ENCODE peak calls at places on chromosomes 3 and 15, in five cellular contexts. Z, E, X, T and S are unnamed samples.

GRCh38 chr15:30929064-30929669 is 25.5 kb downstream of the FAN1 start:
- DNase-seq in E (no peak), T (peak), Z (no peak), X (no peak), S (no peak)

GRCh38 chr3:72162649-72163184 is 377.8 kb upstream of the PROK2 start:
- DNase-seq in Z (no peak), X (no peak), E (no peak), T (no peak), S (no peak)

GRCh38 chr3:10783360-10784346 is 32.4 kb upstream of the SLC6A11 start:
- DNase-seq in Z (no peak), T (peak), E (no peak), X (no peak), S (peak)

GRCh38 chr3:26637698-26638097 is 15.1 kb downstream of the LRRC3B start:
- DNase-seq in T (no peak), E (no peak), Z (no peak), X (no peak), S (no peak)

GRCh38 chr3:153103406-153103945 is 58.5 kb upstream of the RAP2B start:
- DNase-seq in T (no peak), E (no peak), X (no peak), Z (no peak), S (no peak)

GRCh38 chr3:170367797-170368196 is 10.3 kb downstream of the SKIL start:
- DNase-seq in X (no peak), E (no peak), Z (no peak), T (no peak), S (no peak)

GRCh38 chr3:79651536-79652065 is 116.2 kb downstream of the ROBO1 start:
- DNase-seq in T (peak), E (no peak), X (no peak), Z (no peak), S (no peak)

GRCh38 chr3:169278092-169278491 is 385.4 kb downstream of the MECOM start:
- DNase-seq in E (no peak), T (no peak), Z (no peak), X (no peak), S (no peak)

GRCh38 chr3:99172736-99173657 is 271.5 kb upstream of the DCBLD2 start:
- DNase-seq in Z (peak), E (no peak), X (no peak), T (peak), S (peak)

GRCh38 chr3:23304424-23304823 is 101.3 kb downstream of the UBE2E2 start:
- DNase-seq in E (no peak), X (no peak), T (no peak), Z (no peak), S (no peak)

GRCh38 chr15:28191832-28192231 is 92.7 kb upstream of the OCA2 start:
- DNase-seq in Z (no peak), T (peak), X (no peak), E (no peak), S (peak)

GRCh38 chr3:196611761-196612483 is 27.6 kb upstream of the NRROS start:
- DNase-seq in E (no peak), Z (no peak), X (no peak), T (no peak), S (no peak)

GRCh38 chr15:64740361-64741170 is 34.8 kb downstream of the RBPMS2 start:
- DNase-seq in X (no peak), E (no peak), T (peak), Z (no peak), S (no peak)

GRCh38 chr3:195204360-195205166 is 66.4 kb downstream of the XXYLT1 start:
- DNase-seq in T (no peak), E (peak), Z (no peak), X (no peak), S (no peak)

GRCh38 chr15:65248506-65248905 is 37.2 kb upstream of the CILP start:
- DNase-seq in Z (no peak), X (no peak), E (no peak), T (no peak), S (no peak)

GRCh38 chr15:81160312-81161214 is 26.5 kb downstream of the CFAP161 start:
- DNase-seq in T (no peak), Z (no peak), X (no peak), E (no peak), S (peak)

GRCh38 chr15:26757156-26757555 is 15.7 kb downstream of the GABRB3 start:
- DNase-seq in E (no peak), T (no peak), X (no peak), Z (no peak), S (no peak)

GRCh38 chr3:197392961-197393360 is 94.5 kb upstream of the DLG1 start:
- DNase-seq in X (no peak), Z (no peak), T (no peak), E (no peak), S (no peak)

GRCh38 chr3:192514081-192514753 is 213.1 kb downstream of the FGF12 start:
- DNase-seq in X (no peak), E (no peak), Z (no peak), T (peak), S (no peak)

GRCh38 chr15:83278191-83278590 is 6.3 kb downstream of the BNC1 start:
- DNase-seq in X (no peak), T (no peak), Z (no peak), E (no peak), S (no peak)

GRCh38 chr15:88842156-88842555 is 38.9 kb downstream of the ACAN start:
- DNase-seq in Z (no peak), X (no peak), T (no peak), E (no peak), S (no peak)

GRCh38 chr3:60660026-60660425 is 591.2 kb downstream of the FHIT start:
- DNase-seq in Z (no peak), E (no peak), X (no peak), T (no peak), S (no peak)

GRCh38 chr15:60643490-60644040 is 164.6 kb upstream of the ICE2 start:
- DNase-seq in T (no peak), Z (no peak), E (no peak), X (no peak), S (no peak)

GRCh38 chr3:72344256-72345046 is 503.8 kb downstream of the SHQ1 start:
- DNase-seq in E (no peak), T (no peak), Z (no peak), X (no peak), S (no peak)

GRCh38 chr3:46407976-46408375 is 917 bp downstream of the CCRL2 start:
- DNase-seq in E (no peak), Z (no peak), X (no peak), T (no peak), S (no peak)

GRCh38 chr3:46408853-46409252 is 1.8 kb downstream of the CCRL2 start:
- DNase-seq in T (no peak), Z (no peak), X (no peak), E (no peak), S (no peak)

GRCh38 chr3:46405301-46406079 is 1.4 kb downstream of the CCR5AS start:
- DNase-seq in T (peak), Z (no peak), E (no peak), X (no peak), S (peak)

GRCh38 chr3:46406786-46407611 is at the start of the genes CCR5AS and CCRL2:
- DNase-seq in Z (peak), T (peak), X (peak), E (no peak), S (peak)

GRCh38 chr3:46406440-46406785 is 453 bp downstream of the CCR5AS start:
- DNase-seq in X (no peak), E (no peak), Z (no peak), T (no peak), S (peak)
- H3K27ac ChIP-seq in X (peak), E (peak), Z (peak), T (peak), S (peak)

GRCh38 chr15:92527197-92527596 is 128.4 kb downstream of the FAM174B start:
- DNase-seq in T (peak), E (no peak), X (no peak), Z (no peak), S (no peak)
- TF ChIP-seq CTCF in T (no peak), E (no peak), X (no peak), Z (no peak), S (no peak)

DNA sequence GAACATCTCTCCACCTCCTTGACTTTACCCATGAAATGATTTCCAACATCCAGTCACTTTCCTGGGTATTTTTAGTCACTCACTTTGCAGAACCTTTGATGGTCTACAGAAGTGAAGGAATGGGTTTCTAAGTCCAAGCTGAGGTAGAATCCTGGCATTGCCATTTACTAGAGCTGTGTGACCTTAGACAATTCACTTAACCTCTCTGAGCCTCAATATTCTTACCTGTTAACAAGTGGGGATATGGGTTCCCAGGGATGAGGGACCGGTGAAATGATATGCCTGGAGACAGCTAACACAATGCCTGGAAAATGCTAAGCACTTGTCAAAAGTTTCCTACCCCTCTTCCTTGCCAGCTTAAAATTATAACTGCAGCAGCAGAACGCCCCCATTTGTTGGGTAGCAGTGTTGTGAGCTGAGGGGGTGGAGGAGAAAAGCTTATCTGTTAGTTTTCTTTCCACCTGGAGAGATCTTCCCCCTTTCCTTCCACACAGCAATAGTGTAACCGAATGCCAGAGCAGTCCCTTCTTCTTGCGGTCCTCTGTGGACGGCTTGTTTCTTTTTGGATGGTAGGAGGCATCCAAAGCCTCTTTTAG is 319.2 kb upstream of the LRRFIP2 start:
- DNase-seq in X (no peak), Z (no peak), T (no peak), E (no peak), S (no peak)
- H3K27ac ChIP-seq in X (peak), Z (no peak), T (no peak), E (peak), S (peak)

GRCh38 chr15:68292157-68292781 is 14.7 kb downstream of the FEM1B start:
- DNase-seq in Z (no peak), T (no peak), X (no peak), E (no peak), S (no peak)
- TF ChIP-seq CTCF in Z (no peak), T (no peak), X (no peak), E (no peak), S (no peak)

GRCh38 chr3:39558775-39559306 is 91.4 kb downstream of the MOBP start:
- DNase-seq in E (no peak), X (no peak), T (no peak), Z (no peak), S (no peak)
- H3K27ac ChIP-seq in E (no peak), X (no peak), T (no peak), Z (no peak), S (no peak)

DNA sequence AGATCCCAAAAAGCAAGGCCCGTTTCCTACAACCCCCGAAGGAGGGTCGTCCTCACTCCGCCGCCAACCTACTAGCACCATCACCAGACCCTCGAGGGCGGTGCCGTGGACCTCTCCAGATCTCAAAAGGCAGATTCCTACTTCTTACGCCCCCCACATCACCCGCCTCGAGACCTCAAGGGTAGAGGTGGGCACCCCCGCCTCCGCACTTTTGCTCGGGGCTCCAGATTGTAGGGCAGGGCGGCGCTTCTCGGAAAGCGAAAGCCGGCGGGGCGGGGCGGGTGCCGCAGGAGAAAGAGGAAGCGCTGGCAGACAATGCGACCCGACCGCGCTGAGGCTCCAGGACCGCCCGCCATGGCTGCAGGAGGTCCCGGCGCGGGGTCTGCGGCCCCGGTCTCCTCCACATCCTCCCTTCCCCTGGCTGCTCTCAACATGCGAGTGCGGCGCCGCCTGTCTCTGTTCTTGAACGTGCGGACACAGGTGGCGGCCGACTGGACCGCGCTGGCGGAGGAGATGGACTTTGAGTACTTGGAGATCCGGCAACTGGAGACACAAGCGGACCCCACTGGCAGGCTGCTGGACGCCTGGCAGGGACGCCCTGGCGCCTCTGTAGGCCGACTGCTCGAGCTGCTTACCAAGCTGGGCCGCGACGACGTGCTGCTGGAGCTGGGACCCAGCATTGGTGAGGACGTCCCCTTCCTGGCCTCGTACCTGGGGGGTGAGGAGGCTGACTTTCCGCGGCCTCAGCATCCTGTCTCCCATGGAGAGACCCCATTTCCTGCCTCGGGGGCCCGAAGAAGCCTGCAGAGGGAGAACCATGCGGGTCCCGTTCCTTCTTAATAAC is at the start of gene MYD88:
- DNase-seq in E (peak), Z (peak), T (peak), X (peak), S (peak)
- TF ChIP-seq CTCF in E (no peak), Z (no peak), T (no peak), X (no peak), S (no peak)

GRCh38 chr3:172606021-172606420 is 82.8 kb upstream of the TNFSF10 start:
- DNase-seq in E (no peak), X (no peak), T (no peak), Z (no peak), S (no peak)

GRCh38 chr3:172604895-172605646 is 81.8 kb upstream of the TNFSF10 start:
- DNase-seq in Z (no peak), T (no peak), E (no peak), X (no peak), S (no peak)

GRCh38 chr3:172609750-172610149 is 86.5 kb upstream of the TNFSF10 start:
- DNase-seq in T (no peak), E (no peak), Z (no peak), X (no peak), S (no peak)

GRCh38 chr3:172607305-172608121 is 84.3 kb upstream of the TNFSF10 start:
- DNase-seq in T (no peak), Z (no peak), E (no peak), X (no peak), S (no peak)

DNA sequence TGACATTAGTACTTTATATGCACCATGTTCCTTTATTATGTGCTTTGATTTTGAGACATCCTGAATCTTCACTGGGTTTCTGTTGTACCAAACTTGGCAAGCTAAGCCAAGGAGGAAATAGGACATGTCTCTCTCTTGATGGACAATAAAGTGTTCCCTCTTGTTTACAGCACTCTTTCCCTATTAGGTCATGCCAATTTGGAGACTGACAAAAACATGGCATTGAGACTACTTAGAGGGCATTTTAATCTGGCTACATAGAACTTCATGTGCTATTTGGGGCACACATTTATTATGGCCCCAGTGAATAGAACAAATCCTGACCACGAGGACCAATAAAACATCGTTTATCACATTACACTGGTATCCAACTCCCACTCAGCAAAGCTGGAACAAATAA is 85.3 kb upstream of the TNFSF10 start:
- DNase-seq in X (no peak), Z (no peak), T (no peak), E (no peak), S (no peak)
- H3K27ac ChIP-seq in X (no peak), Z (no peak), T (peak), E (peak), S (no peak)

GRCh38 chr3:156860873-156861272 is 34.7 kb downstream of the LEKR1 start:
- DNase-seq in X (no peak), E (no peak), T (no peak), Z (no peak), S (no peak)

GRCh38 chr3:156867174-156867573 is 41.0 kb downstream of the LEKR1 start:
- DNase-seq in E (no peak), X (no peak), T (no peak), Z (no peak), S (no peak)

GRCh38 chr3:156862338-156862737 is 36.2 kb downstream of the LEKR1 start:
- DNase-seq in Z (no peak), E (no peak), X (no peak), T (no peak), S (no peak)

DNA sequence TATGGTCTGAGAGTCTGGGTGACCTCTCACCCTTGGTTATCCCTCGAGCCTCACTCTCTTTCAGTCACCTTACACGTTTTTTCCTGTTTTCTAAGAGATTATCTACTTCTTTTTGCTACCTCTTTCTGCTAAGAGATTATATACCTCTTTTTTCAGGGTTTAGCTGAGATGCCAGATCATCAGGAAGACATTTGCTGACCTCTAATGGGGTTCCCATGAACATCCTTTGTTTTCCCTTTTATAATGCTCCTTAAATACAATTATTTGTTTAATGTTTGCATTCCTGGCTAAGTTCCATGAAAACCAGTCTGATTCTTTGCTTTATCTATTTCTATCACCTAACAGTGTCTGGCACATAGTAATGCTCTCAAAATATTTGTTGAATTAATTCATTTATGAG is 39.6 kb downstream of the LEKR1 start:
- DNase-seq in T (no peak), X (no peak), Z (no peak), E (no peak), S (no peak)
- TF ChIP-seq CTCF in T (no peak), X (no peak), Z (no peak), E (no peak), S (no peak)

GRCh38 chr15:74525328-74525727 is 15.7 kb upstream of the ARID3B start:
- DNase-seq in X (no peak), E (no peak), Z (no peak), T (no peak), S (no peak)
- H3K27ac ChIP-seq in X (no peak), E (no peak), Z (no peak), T (no peak), S (no peak)